ENCODE peak calls at places on chromosomes 16 and 17, in ten cellular contexts. D is omental fat pad; F is endodermal cell; P is upper lobe of right lung; Z is CD8-positive, alpha-beta T cell; O is suprapubic skin; X is D721Med; M is adrenal gland; K is psoas muscle; C is cardiac muscle cell. T is an unnamed sample.

GRCh38 chr17:9971991-9972390 is 66.9 kb upstream of the RCVRN start:
- DNase-seq in D (no peak), C (peak; percentile 80), F (peak; percentile 67), P (peak; percentile 65), O (peak; percentile 89), M (peak; percentile 44), Z (no peak), K (peak; percentile 75), X (no peak), T (peak; percentile 37)

GRCh38 chr17:8883353-8883752 is 15.9 kb upstream of the PIK3R6 start:
- DNase-seq in F (no peak), Z (no peak), O (no peak), P (no peak), K (no peak), X (no peak), D (no peak), C (no peak), M (no peak), T (no peak)

GRCh38 chr16:11181889-11182279 is 74.1 kb downstream of the SOCS1 start:
- DNase-seq in F (no peak), M (peak; percentile 35), O (no peak), P (no peak), X (no peak), C (no peak), Z (no peak), D (no peak), K (no peak), T (no peak)

GRCh38 chr17:69418535-69418934 is 4.0 kb downstream of the MAP2K6 start:
- DNase-seq in K (no peak), C (no peak), D (no peak), O (no peak), F (no peak), M (no peak), Z (no peak), X (no peak), P (no peak), T (no peak)

GRCh38 chr16:57477531-57478202 is 8.6 kb downstream of the DOK4 start:
- DNase-seq in F (peak; percentile 62), X (no peak), K (peak; percentile 35), Z (no peak), D (no peak), C (no peak), M (no peak), P (peak; percentile 66), O (no peak), T (no peak)

GRCh38 chr16:48210747-48211146 is 33.4 kb upstream of the LONP2 start:
- DNase-seq in C (no peak), M (no peak), O (no peak), D (no peak), F (no peak), X (no peak), P (no peak), K (no peak), Z (no peak), T (no peak)

GRCh38 chr17:74862108-74862901 is 2.6 kb upstream of the GRIN2C start:
- DNase-seq in M (peak; percentile 74), X (peak; percentile 78), F (peak; percentile 98), O (no peak), Z (peak; percentile 64), K (peak; percentile 80), C (peak; percentile 63), D (peak; percentile 48), P (peak; percentile 86), T (peak; percentile 69)

GRCh38 chr16:56102159-56102798 is 89.0 kb upstream of the GNAO1 start:
- DNase-seq in Z (no peak), F (no peak), M (peak; percentile 52), X (peak; percentile 29), K (peak; percentile 59), D (no peak), O (no peak), C (peak; percentile 37), P (no peak), T (no peak)

GRCh38 chr17:32445976-32446375 is 1.7 kb downstream of the PSMD11 start:
- DNase-seq in F (no peak), D (no peak), M (no peak), X (no peak), Z (no peak), C (peak; percentile 42), K (no peak), P (no peak), O (no peak), T (no peak)

GRCh38 chr17:72139213-72139612 is 18.4 kb downstream of the SOX9 start:
- DNase-seq in X (no peak), O (no peak), P (no peak), Z (no peak), C (no peak), D (no peak), K (no peak), F (no peak), M (no peak), T (no peak)

GRCh38 chr17:8109669-8110455 is 8.5 kb downstream of the ALOXE3 start:
- DNase-seq in F (peak; percentile 96), P (peak; percentile 90), X (peak; percentile 65), O (no peak), C (peak; percentile 48), D (peak; percentile 40), M (no peak), K (peak; percentile 71), Z (peak; percentile 69), T (peak; percentile 82)

GRCh38 chr17:56928586-56928985 is 14.7 kb upstream of the TRIM25 start:
- DNase-seq in O (no peak), D (no peak), P (no peak), K (no peak), Z (no peak), X (no peak), F (no peak), M (no peak), C (no peak), T (no peak)

GRCh38 chr16:71789136-71789535 is 19.5 kb downstream of the AP1G1 start:
- DNase-seq in Z (no peak), K (no peak), D (no peak), M (no peak), O (no peak), X (no peak), P (no peak), C (no peak), F (no peak), T (no peak)

GRCh38 chr17:56478836-56479447 is 114.6 kb upstream of the NOG start:
- DNase-seq in F (peak; percentile 66), Z (no peak), P (no peak), X (no peak), K (no peak), M (no peak), D (no peak), O (no peak), C (peak; percentile 6), T (no peak)

GRCh38 chr17:46865100-46865499 is 13.7 kb downstream of the WNT9B start:
- DNase-seq in F (peak; percentile 74), D (no peak), K (no peak), Z (no peak), C (peak; percentile 9), P (no peak), M (no peak), O (no peak), X (no peak), T (no peak)

GRCh38 chr17:71052971-71053370 is 883.6 kb downstream of the KCNJ2 start:
- DNase-seq in F (no peak), D (no peak), Z (no peak), C (no peak), P (no peak), O (no peak), M (no peak), K (no peak), X (no peak), T (no peak)
- TF ChIP-seq CTCF in F (no peak), D (no peak), Z (no peak), C (no peak), P (no peak), O (no peak), M (no peak), K (no peak), X (no peak), T (no peak)

DNA sequence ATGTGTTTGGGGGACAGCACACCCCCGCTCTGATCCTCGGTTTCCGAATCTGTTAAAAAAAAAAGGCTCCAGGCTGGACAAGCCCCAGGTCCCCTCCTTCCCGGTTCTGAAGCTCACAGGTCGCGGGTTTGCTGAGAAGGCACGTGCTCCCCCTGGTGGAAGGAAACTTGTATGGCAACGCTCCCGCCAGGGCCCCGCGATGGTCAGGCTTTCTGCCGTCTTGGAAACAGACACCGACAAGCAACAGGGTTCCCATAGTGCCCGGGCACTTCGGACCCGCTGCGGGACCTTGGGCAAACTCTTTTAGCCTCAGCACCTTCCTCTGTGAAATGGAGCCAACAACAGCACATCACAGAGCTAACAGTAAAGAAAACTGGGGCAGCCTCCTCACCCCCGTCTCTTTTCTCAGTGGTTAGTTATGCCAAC is 219.0 kb downstream of the RBFOX3 start:
- DNase-seq in X (peak; percentile 83), P (peak; percentile 82), D (peak; percentile 60), F (peak; percentile 98), Z (peak; percentile 56), K (peak; percentile 80), C (peak; percentile 78), M (peak; percentile 63), O (peak; percentile 81), T (peak; percentile 83)
- TF ChIP-seq CTCF in X (peak; percentile 94), P (peak; percentile 88), D (no peak), F (peak; percentile 91), Z (peak; percentile 68), K (peak; percentile 87), C (peak; percentile 88), M (peak; percentile 61), O (peak; percentile 73), T (peak; percentile 62)

DNA sequence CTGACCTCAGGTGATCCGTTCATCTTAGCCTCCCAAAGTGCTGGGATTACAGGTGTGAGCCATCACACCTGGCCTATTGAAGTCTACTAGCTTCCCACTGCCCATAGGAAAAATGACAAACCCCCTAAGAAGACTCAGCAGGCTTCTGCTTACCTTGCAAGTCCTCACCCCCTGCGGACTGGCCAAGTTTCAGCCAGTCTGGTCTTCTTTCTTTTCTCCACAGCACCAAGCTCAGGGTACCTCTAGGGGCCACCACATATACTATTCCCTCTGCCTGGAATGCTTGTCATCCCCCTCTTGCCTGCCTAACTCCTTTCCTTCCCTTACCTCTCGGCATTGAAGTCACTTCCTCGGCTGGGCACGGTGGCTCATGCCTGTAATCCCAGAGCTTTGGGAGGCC is 31.2 kb downstream of the ABCC3 start:
- DNase-seq in K (no peak), O (no peak), X (no peak), M (no peak), Z (no peak), F (peak; percentile 76), P (no peak), D (no peak), C (no peak), T (no peak)
- TF ChIP-seq CTCF in K (no peak), O (no peak), X (no peak), M (no peak), Z (no peak), F (peak; percentile 50), P (no peak), D (no peak), C (no peak), T (no peak)

DNA sequence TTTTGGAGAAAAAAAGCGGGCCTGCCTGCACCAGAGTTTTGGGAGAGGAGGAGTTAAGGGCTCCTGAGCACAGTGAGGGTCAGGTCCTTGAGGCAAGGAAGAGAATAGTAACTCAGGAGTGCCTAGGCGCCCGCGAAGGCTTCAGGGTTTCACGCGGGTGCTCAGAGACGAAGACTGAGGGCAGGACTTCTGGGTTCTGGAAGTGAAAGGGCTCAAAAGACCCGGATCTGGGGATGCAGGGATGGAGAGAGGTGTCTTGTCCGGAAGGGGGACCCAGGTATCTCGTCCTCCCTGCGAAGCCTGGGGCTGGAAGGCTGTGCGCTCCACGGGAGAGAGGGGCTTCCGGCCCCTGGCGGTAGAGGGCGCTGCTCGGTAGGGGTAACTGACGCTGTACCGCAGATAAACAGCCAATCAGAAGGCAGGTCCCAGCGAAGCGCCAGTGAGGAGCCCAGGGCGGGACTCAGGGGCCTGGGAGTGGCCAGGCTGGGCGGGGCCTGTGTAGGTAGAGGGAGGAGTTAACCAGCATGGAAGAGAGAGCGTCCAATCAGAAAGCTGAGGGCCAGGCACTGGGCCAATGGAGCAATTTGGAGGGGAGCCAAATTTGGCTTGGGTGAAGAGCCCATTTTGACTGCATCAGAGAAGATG is 729 bp downstream of the TGFB1I1 start:
- DNase-seq in X (peak; percentile 60), D (peak; percentile 68), M (peak; percentile 97), C (peak; percentile 97), O (peak; percentile 96), F (peak; percentile 91), K (peak; percentile 94), P (peak; percentile 94), Z (no peak), T (peak; percentile 54)
- TF ChIP-seq CTCF in X (no peak), D (no peak), M (peak; percentile 87), C (peak; percentile 86), O (peak; percentile 40), F (peak; percentile 83), K (peak; percentile 67), P (peak; percentile 77), Z (no peak), T (peak; percentile 33)